ENCODE peak calls at places on chromosomes 7 and 10, in six cellular contexts. J, R, A, L, W and K are unnamed samples.

GRCh38 chr10:121879476-121879875 is 48.4 kb downstream of the ATE1 start:
- DNase-seq in J (no peak), R (no peak), A (no peak), L (no peak), W (no peak), K (no peak)

GRCh38 chr7:54546081-54546985 is 4.2 kb downstream of the VSTM2A start:
- DNase-seq in J (no peak), R (no peak), A (peak; percentile 47), L (no peak), W (no peak), K (no peak)

GRCh38 chr7:30815016-30815854 is 44.0 kb downstream of the MINDY4 start:
- DNase-seq in J (no peak), R (no peak), A (no peak), L (peak; percentile 12), W (no peak), K (peak; percentile 50)

GRCh38 chr7:90982228-90982627 is 282.0 kb upstream of the FZD1 start:
- DNase-seq in J (no peak), R (no peak), A (no peak), L (no peak), W (no peak), K (no peak)

GRCh38 chr7:147775564-147775963 is 815.0 kb upstream of the C7orf33 start:
- DNase-seq in J (no peak), R (no peak), A (no peak), L (no peak), W (no peak), K (no peak)

GRCh38 chr10:58137813-58138212 is 129.9 kb downstream of the IPMK start:
- DNase-seq in J (no peak), R (no peak), A (no peak), L (no peak), W (no peak), K (no peak)

GRCh38 chr7:73986158-73986631 is 41.8 kb upstream of the ELN start:
- DNase-seq in J (peak; percentile 27), R (no peak), A (no peak), L (no peak), W (no peak), K (peak; percentile 76)

GRCh38 chr7:79553811-79554555 is 100.5 kb upstream of the MAGI2 start:
- DNase-seq in J (no peak), R (no peak), A (no peak), L (peak; percentile 35), W (no peak), K (no peak)

GRCh38 chr10:114273910-114274309 is 34.9 kb downstream of the VWA2 start:
- DNase-seq in J (no peak), R (no peak), A (no peak), L (no peak), W (no peak), K (no peak)

GRCh38 chr10:126504051-126504760 is 115.9 kb upstream of the ADAM12 start:
- DNase-seq in J (no peak), R (peak; percentile 24), A (peak; percentile 66), L (peak; percentile 73), W (no peak), K (peak; percentile 16)

GRCh38 chr10:23099079-23099478 is 3.7 kb downstream of the MSRB2 start:
- DNase-seq in J (no peak), R (no peak), A (no peak), L (no peak), W (no peak), K (no peak)

GRCh38 chr10:64206409-64206808 is 685.2 kb downstream of the REEP3 start:
- DNase-seq in J (no peak), R (no peak), A (no peak), L (no peak), W (no peak), K (no peak)

GRCh38 chr10:77653210-77653609 is 15.6 kb upstream of the KCNMA1 start:
- DNase-seq in J (no peak), R (no peak), A (no peak), L (no peak), W (no peak), K (no peak)

GRCh38 chr10:123563581-123563855 is 102.6 kb upstream of the GPR26 start:
- DNase-seq in J (no peak), R (no peak), A (no peak), L (no peak), W (no peak), K (no peak)

GRCh38 chr10:13820591-13821377 is 234.0 kb downstream of the PRPF18 start:
- DNase-seq in J (no peak), R (no peak), A (no peak), L (no peak), W (no peak), K (peak; percentile 38)

GRCh38 chr7:139116999-139117398 is 7.5 kb upstream of the ZC3HAV1 start:
- DNase-seq in J (no peak), R (no peak), A (no peak), L (no peak), W (no peak), K (no peak)

GRCh38 chr10:116133641-116134040 is 139.4 kb downstream of the GFRA1 start:
- DNase-seq in J (no peak), R (no peak), A (no peak), L (no peak), W (no peak), K (no peak)

GRCh38 chr10:69224862-69225657 is 4.9 kb downstream of the HKDC1 start:
- DNase-seq in J (no peak), R (peak; percentile 67), A (no peak), L (no peak), W (no peak), K (no peak)

GRCh38 chr7:28033386-28033785 is 147.2 kb downstream of the JAZF1 start:
- DNase-seq in J (no peak), R (no peak), A (no peak), L (no peak), W (no peak), K (no peak)

GRCh38 chr7:151411551-151411950 is 1.7 kb upstream of the WDR86 start:
- DNase-seq in J (no peak), R (no peak), A (no peak), L (no peak), W (no peak), K (no peak)

GRCh38 chr10:132787253-132788179 is 1.6 kb upstream of the NKX6-2 start:
- DNase-seq in J (no peak), R (no peak), A (peak; percentile 43), L (no peak), W (no peak), K (no peak)

GRCh38 chr10:122139627-122140151 is 131.4 kb upstream of the BTBD16 start:
- DNase-seq in J (no peak), R (no peak), A (no peak), L (peak; percentile 47), W (no peak), K (peak; percentile 81)

GRCh38 chr7:117225536-117225935 is 97.3 kb downstream of the WNT2 start:
- DNase-seq in J (no peak), R (no peak), A (no peak), L (no peak), W (no peak), K (no peak)

GRCh38 chr7:146136357-146136875 is 19.8 kb downstream of the CNTNAP2 start:
- DNase-seq in J (no peak), R (no peak), A (no peak), L (no peak), W (no peak), K (no peak)

GRCh38 chr7:99229234-99229633 is 21.3 kb upstream of the KPNA7 start:
- DNase-seq in J (no peak), R (no peak), A (no peak), L (no peak), W (no peak), K (no peak)

GRCh38 chr7:98213296-98213873 is 2.1 kb downstream of the BHLHA15 start:
- DNase-seq in J (no peak), R (no peak), A (no peak), L (no peak), W (no peak), K (no peak)

GRCh38 chr10:59907918-59908807 is 1.8 kb upstream of the CCDC6 start:
- DNase-seq in J (peak; percentile 64), R (peak; percentile 80), A (peak; percentile 65), L (peak; percentile 94), W (peak; percentile 39), K (no peak)

GRCh38 chr10:81248846-81249245 is 626.1 kb upstream of the NRG3 start:
- DNase-seq in J (no peak), R (no peak), A (no peak), L (peak; percentile 72), W (no peak), K (no peak)

GRCh38 chr10:79266543-79267312 is 80.5 kb upstream of the PPIF start:
- DNase-seq in J (peak; percentile 47), R (peak; percentile 30), A (no peak), L (peak; percentile 98), W (no peak), K (peak; percentile 70)
- H3K4me1 ChIP-seq in J (peaks cover 100% of the 10 kb centered on the region), R (peaks cover 11% of the 10 kb centered on the region), A (no peaks in the 10 kb centered on the region), L (peaks cover 55% of the 10 kb centered on the region), W (peaks cover 24% of the 10 kb centered on the region), K (peaks cover 100% of the 10 kb centered on the region)

DNA sequence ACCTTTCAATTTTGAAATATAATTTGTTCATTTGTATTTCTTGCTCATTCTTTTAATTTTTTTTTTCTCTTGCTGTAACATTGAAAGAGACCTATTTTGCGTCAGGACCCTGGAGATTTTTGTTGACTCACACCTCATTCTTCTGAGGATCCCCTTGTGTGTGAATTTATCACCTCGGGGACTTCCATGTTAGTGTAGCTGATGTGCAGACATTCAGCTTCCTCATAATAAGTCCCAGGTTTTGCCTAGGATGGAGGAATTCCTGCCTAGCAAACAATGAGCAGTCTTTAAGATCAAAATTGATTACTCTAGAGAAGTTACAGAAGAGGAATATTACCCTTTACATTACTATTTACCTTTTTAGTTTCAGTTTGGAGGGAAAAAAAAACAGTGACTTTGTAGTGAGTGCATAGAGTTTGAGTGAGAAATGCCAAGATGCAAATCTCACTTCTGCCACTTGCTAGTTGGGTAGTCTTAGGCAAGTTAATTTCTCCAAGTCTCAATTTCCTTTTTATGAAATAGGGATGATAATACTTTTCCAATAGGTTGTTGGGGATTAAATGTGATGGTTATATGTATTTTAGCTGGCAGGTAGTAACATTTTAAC is 14.3 kb downstream of the TES start:
- DNase-seq in J (no peak), R (peak; percentile 28), A (no peak), L (no peak), W (no peak), K (no peak)
- H3K4me3 ChIP-seq in J (no peak overlapping the region), R (peak overlapping the region; percentile 53), A (no peak overlapping the region), L (no peak overlapping the region), W (peak overlapping the region; percentile 14), K (no peak overlapping the region)

GRCh38 chr7:2637066-2637471 is 5.3 kb downstream of the TTYH3 start:
- DNase-seq in J (no peak), R (no peak), A (no peak), L (no peak), W (no peak), K (no peak)

GRCh38 chr7:2639151-2639993 is 7.6 kb downstream of the TTYH3 start:
- DNase-seq in J (no peak), R (no peak), A (no peak), L (no peak), W (no peak), K (no peak)

GRCh38 chr7:2639994-2640830 is 8.4 kb downstream of the TTYH3 start:
- DNase-seq in J (peak; percentile 72), R (no peak), A (no peak), L (no peak), W (no peak), K (no peak)

GRCh38 chr7:2637505-2638223 is 5.9 kb downstream of the TTYH3 start:
- DNase-seq in J (no peak), R (no peak), A (no peak), L (no peak), W (no peak), K (peak; percentile 71)

GRCh38 chr7:2638224-2638991 is 6.6 kb downstream of the TTYH3 start:
- DNase-seq in J (no peak), R (no peak), A (no peak), L (peak; percentile 38), W (no peak), K (peak; percentile 73)
- H3K4me1 ChIP-seq in J (peaks cover 91% of the 10 kb centered on the region), R (peaks cover 8% of the 10 kb centered on the region), A (peaks cover 42% of the 10 kb centered on the region), L (peaks cover 84% of the 10 kb centered on the region), W (peaks cover 8% of the 10 kb centered on the region), K (peaks cover 94% of the 10 kb centered on the region)

GRCh38 chr10:129754211-129755050 is 209.6 kb downstream of the EBF3 start:
- DNase-seq in J (peak; percentile 5), R (no peak), A (no peak), L (no peak), W (no peak), K (no peak)
- H3K4me3 ChIP-seq in J (no peak overlapping the region), R (no peak overlapping the region), A (no peak overlapping the region), L (no peak overlapping the region), W (no peak overlapping the region), K (no peak overlapping the region)